ENCODE peak calls at places on chromosome 19, in five cellular contexts. D is A549; X is CD4-positive, CD25-positive, alpha-beta regulatory T cell; B is CD4-positive, alpha-beta memory T cell; U is tibial nerve. S is an unnamed sample.

GRCh38 chr19:899363-900301 is 6.3 kb downstream of the RNU6-9 start:
- DNase-seq in U (no peak), X (no peak), D (no peak), B (no peak), S (no peak)

GRCh38 chr19:40317338-40317737 is 30.9 kb downstream of the C19orf47 start:
- DNase-seq in X (no peak), U (no peak), B (no peak), D (no peak), S (no peak)

GRCh38 chr19:28472843-28473242 is 740.1 kb downstream of the UQCRFS1 start:
- DNase-seq in U (no peak), D (no peak), B (no peak), X (no peak), S (no peak)

GRCh38 chr19:29662604-29663404 is 2.5 kb upstream of the PLEKHF1 start:
- DNase-seq in D (peak; percentile 33), B (no peak), X (no peak), U (no peak), S (peak; percentile 79)

GRCh38 chr19:30376826-30377425 is 4.7 kb downstream of the ZNF536 start:
- DNase-seq in U (no peak), B (no peak), D (no peak), X (no peak), S (no peak)

GRCh38 chr19:50959731-50960500 is 7.1 kb upstream of the KLK5 start:
- DNase-seq in D (peak; percentile 52), B (no peak), X (no peak), U (no peak), S (no peak)

GRCh38 chr19:14470031-14470876 is 4.9 kb downstream of the PTGER1 start:
- DNase-seq in D (no peak), U (no peak), B (no peak), X (no peak), S (no peak)

GRCh38 chr19:48635966-48636858 is 967 bp downstream of the DBP start:
- DNase-seq in U (no peak), X (peak; percentile 30), D (no peak), B (no peak), S (peak; percentile 69)

GRCh38 chr19:406121-406711 is 2.7 kb downstream of the C2CD4C start:
- DNase-seq in B (no peak), X (no peak), D (no peak), U (no peak), S (no peak)

GRCh38 chr19:55494172-55494761 is 6.0 kb downstream of the SSC5D start:
- DNase-seq in D (no peak), X (no peak), B (no peak), U (no peak), S (no peak)

GRCh38 chr19:35905178-35905727 is 2.8 kb downstream of the TYROBP start:
- DNase-seq in B (no peak), U (no peak), X (no peak), D (no peak), S (no peak)

GRCh38 chr19:14561832-14562351 is 10.0 kb downstream of the NDUFB7 start:
- DNase-seq in U (no peak), D (no peak), X (no peak), B (no peak), S (no peak)

GRCh38 chr19:51821921-51822716 is 27.2 kb downstream of the FPR3 start:
- DNase-seq in B (no peak), X (no peak), U (no peak), D (no peak), S (no peak)

GRCh38 chr19:51799311-51799997 is 4.5 kb downstream of the FPR3 start:
- DNase-seq in B (no peak), X (no peak), D (peak; percentile 13), U (peak; percentile 37), S (peak; percentile 28)

GRCh38 chr19:9009431-9009830 is 778 bp downstream of the MUC16 start:
- DNase-seq in B (no peak), D (no peak), U (no peak), X (no peak), S (no peak)

GRCh38 chr19:14317157-14317556 is 64.1 kb upstream of the ADGRE5 start:
- DNase-seq in B (no peak), D (no peak), X (no peak), U (no peak), S (no peak)

GRCh38 chr19:35030257-35031071 is at the start of gene SCN1B:
- DNase-seq in D (peak; percentile 85), U (no peak), B (peak; percentile 39), X (no peak), S (peak; percentile 69)

GRCh38 chr19:36707134-36707533 is 19.7 kb downstream of the ZNF567 start:
- DNase-seq in X (no peak), U (no peak), D (no peak), B (no peak), S (no peak)

GRCh38 chr19:51166846-51167490 is 24.9 kb downstream of the SIGLEC7 start:
- DNase-seq in U (no peak), D (no peak), X (no peak), B (peak; percentile 8), S (no peak)

GRCh38 chr19:46147166-46147740 is 785 bp upstream of the IGFL2 start:
- DNase-seq in B (no peak), D (no peak), U (no peak), X (no peak), S (no peak)

GRCh38 chr19:17618281-17618903 is 62.9 kb downstream of the COLGALT1 start:
- DNase-seq in X (no peak), U (no peak), B (no peak), D (no peak), S (no peak)

GRCh38 chr19:31285744-31286143 is 63.5 kb downstream of the TSHZ3 start:
- DNase-seq in X (no peak), U (no peak), B (no peak), D (no peak), S (no peak)

GRCh38 chr19:49502866-49503581 is 6.8 kb downstream of the RPS11 start:
- DNase-seq in U (peak; percentile 32), B (peak; percentile 79), D (peak; percentile 79), X (peak; percentile 76), S (no peak)

GRCh38 chr19:28881616-28882015 is 331.3 kb downstream of the UQCRFS1 start:
- DNase-seq in U (no peak), B (no peak), X (no peak), D (no peak), S (no peak)

GRCh38 chr19:23393121-23393520 is 2.1 kb downstream of the ZNF91 start:
- DNase-seq in X (no peak), B (no peak), U (no peak), D (no peak), S (no peak)

GRCh38 chr19:6161271-6161850 is 25.9 kb downstream of the ACSBG2 start:
- DNase-seq in U (no peak), X (peak; percentile 81), B (peak; percentile 83), D (peak; percentile 48), S (no peak)

GRCh38 chr19:55554749-55555152 is 9.4 kb upstream of the SBK3 start:
- DNase-seq in X (no peak), U (no peak), B (no peak), D (no peak), S (no peak)

GRCh38 chr19:45668342-45668871 is 386 bp downstream of the GIPR start:
- DNase-seq in X (peak; percentile 27), U (no peak), D (no peak), B (peak; percentile 22), S (no peak)

GRCh38 chr19:743168-743687 is 7.7 kb upstream of the MISP start:
- DNase-seq in X (no peak), U (no peak), D (no peak), B (no peak), S (no peak)

GRCh38 chr19:1001538-1002166 is 1.4 kb downstream of the GRIN3B start:
- DNase-seq in B (peak; percentile 61), U (no peak), X (peak; percentile 66), D (peak; percentile 46), S (peak; percentile 67)

GRCh38 chr19:597406-598315 is 8.0 kb downstream of the HCN2 start:
- DNase-seq in X (no peak), B (no peak), D (no peak), U (no peak), S (no peak)

GRCh38 chr19:47398707-47399106 is 20.6 kb downstream of the MEIS3 start:
- DNase-seq in U (no peak), B (no peak), X (no peak), D (no peak), S (no peak)

GRCh38 chr19:16456652-16457194 is 15.0 kb downstream of the EPS15L1 start:
- DNase-seq in U (no peak), B (no peak), X (no peak), D (no peak), S (no peak)
- H3K27ac ChIP-seq in U (peak overlapping the region; percentile 83), B (no peak overlapping the region), X (no peak overlapping the region), D (no peak overlapping the region), S (no peak overlapping the region)

DNA sequence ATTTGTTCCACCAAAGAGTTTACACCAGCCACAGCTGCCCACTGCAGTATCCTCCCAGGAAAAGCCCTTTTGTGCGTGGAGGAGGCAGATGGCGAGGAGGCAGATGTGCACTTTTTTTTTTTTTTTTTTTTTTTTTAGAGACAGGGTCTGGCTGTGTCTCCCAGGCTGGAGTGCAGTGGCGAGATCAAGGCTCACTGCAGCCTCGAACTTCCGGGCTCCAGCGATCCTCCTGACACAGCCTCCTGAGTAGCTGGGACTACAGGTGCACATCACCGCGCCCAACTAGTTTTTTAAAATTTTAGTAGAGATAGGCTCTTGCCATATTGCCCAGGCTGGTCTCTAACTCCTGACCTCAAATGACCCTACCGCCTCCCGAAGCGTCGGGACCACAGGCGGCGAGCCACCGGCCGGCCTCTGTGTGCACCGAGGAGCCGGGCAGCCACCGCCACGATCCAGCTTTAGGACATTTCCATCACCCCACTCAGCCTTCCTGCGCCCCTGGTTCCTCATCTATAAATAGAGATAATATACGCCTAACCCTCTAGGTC is 563 bp upstream of the PDCD5 start:
- DNase-seq in D (no peak), B (no peak), U (no peak), X (no peak), S (peak; percentile 12)
- H3K4me3 ChIP-seq in D (peak overlapping the region; percentile 94), B (peak overlapping the region; percentile 88), U (peak overlapping the region; percentile 67), X (peak overlapping the region; percentile 76), S (peak overlapping the region; percentile 97)

DNA sequence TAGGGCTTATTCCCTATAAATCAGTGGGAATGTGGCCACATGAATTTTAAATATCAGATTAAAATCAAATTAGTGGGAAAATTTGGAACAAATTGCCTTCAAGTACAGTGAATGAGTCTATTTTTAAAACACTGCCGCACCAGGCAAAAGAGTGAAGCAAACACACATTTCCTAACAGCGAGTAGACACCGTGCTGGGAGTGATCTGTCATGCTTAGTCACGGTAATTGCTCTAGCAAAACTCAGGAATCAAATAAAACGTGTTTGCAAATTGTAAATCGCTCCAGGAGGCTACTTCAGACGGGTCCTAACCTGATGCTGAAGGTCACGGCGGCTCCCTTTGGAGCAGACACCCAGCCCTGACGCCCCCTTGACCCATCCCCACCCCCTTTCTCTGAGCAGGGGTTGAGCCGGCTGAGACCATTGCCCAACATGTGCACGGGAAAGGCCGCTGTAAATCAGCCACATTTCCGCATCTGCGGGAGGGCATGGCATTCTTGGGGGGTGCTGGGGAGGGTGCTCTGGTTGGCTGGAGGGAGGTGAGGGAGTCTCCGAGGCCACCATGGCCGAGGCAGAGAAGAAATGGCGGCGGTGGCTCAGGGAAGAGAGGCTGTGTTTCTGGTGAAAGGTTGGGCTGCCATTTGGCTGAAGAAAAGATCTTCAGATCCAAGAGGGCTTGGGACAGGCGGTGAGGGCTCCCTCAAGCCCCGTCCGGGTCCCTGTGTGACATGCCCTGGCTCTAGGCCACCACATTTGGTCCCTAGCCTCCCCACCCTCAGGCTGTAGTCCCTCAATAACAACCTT is 8.9 kb downstream of the CEBPA start:
- DNase-seq in X (no peak), U (no peak), B (no peak), D (peak; percentile 89), S (no peak)
- H3K27ac ChIP-seq in X (no peak overlapping the region), U (peak overlapping the region; percentile 22), B (no peak overlapping the region), D (peak overlapping the region; percentile 70), S (peak overlapping the region; percentile 59)

GRCh38 chr19:12180377-12180776 is 17.5 kb downstream of the ZNF136 start:
- DNase-seq in U (no peak), B (no peak), X (no peak), D (no peak), S (no peak)
- H3K4me3 ChIP-seq in U (no peak overlapping the region), B (no peak overlapping the region), X (no peak overlapping the region), D (no peak overlapping the region), S (no peak overlapping the region)

GRCh38 chr19:10975374-10976036 is 14.7 kb downstream of the SMARCA4 start:
- DNase-seq in X (no peak), U (no peak), D (no peak), B (no peak), S (no peak)
- H3K27ac ChIP-seq in X (no peak overlapping the region), U (peak overlapping the region; percentile 78), D (no peak overlapping the region), B (no peak overlapping the region), S (no peak overlapping the region)

S was measured in pancreas.